ENCODE peak calls at places on chromosomes 16 and 17, in four cellular contexts. Q is choroid plexus epithelial cell, M is B cell, Z is uterus. Y is an unnamed sample.

GRCh38 chr17:29682054-29682453 is 59.3 kb upstream of the CORO6 start:
- DNase-seq in M (peak; percentile 58), Z (no peak), Q (peak; percentile 43), Y (no peak)

GRCh38 chr16:3578610-3579551 is 1.7 kb upstream of the NLRC3 start:
- DNase-seq in Q (no peak), Z (no peak), M (peak; percentile 57), Y (no peak)

GRCh38 chr16:67260426-67261063 is 11.8 kb downstream of the SLC9A5 start:
- DNase-seq in Z (no peak), Q (peak; percentile 79), M (peak; percentile 41), Y (peak; percentile 28)

GRCh38 chr16:58127033-58127556 is 2.1 kb downstream of the CFAP20 start:
- DNase-seq in Z (no peak), M (peak; percentile 50), Q (peak; percentile 72), Y (peak; percentile 36)

GRCh38 chr17:68318103-68318991 is 27.1 kb downstream of the ARSG start:
- DNase-seq in Q (peak; percentile 58), M (no peak), Z (no peak), Y (no peak)

GRCh38 chr16:54928421-54929089 is 2.1 kb upstream of the IRX5 start:
- DNase-seq in Q (no peak), Z (peak; percentile 51), M (peak; percentile 52), Y (no peak)

GRCh38 chr16:450800-451512 is 25.5 kb downstream of the RAB11FIP3 start:
- DNase-seq in Q (peak; percentile 51), M (no peak), Z (no peak), Y (no peak)

GRCh38 chr16:65049679-65050078 is 72.2 kb downstream of the CDH11 start:
- DNase-seq in Z (no peak), M (no peak), Q (no peak), Y (no peak)

GRCh38 chr16:22262460-22262859 is 34.7 kb upstream of the POLR3E start:
- DNase-seq in Z (no peak), M (no peak), Q (peak; percentile 28), Y (no peak)

GRCh38 chr17:44222112-44222869 is 2.8 kb upstream of the UBTF start:
- DNase-seq in Z (peak; percentile 81), Q (peak; percentile 73), M (peak; percentile 62), Y (peak; percentile 90)

GRCh38 chr17:10631048-10631700 is 25.9 kb downstream of the MYH3 start:
- DNase-seq in Q (peak; percentile 56), M (peak; percentile 48), Z (no peak), Y (no peak)

GRCh38 chr17:47254403-47254943 is 846 bp downstream of the ITGB3 start:
- DNase-seq in Q (no peak), M (no peak), Z (no peak), Y (no peak)

GRCh38 chr17:64406321-64407200 is 15.9 kb upstream of the PECAM1 start:
- DNase-seq in Z (no peak), M (peak; percentile 38), Q (peak; percentile 28), Y (peak; percentile 47)

GRCh38 chr16:57357330-57358151 is 1.0 kb upstream of the CCL22 start:
- DNase-seq in Z (no peak), Q (no peak), M (no peak), Y (no peak)

GRCh38 chr17:15411556-15412198 is 55.7 kb downstream of the CDRT4 start:
- DNase-seq in M (no peak), Z (peak; percentile 53), Q (no peak), Y (no peak)

GRCh38 chr16:51881731-51882130 is 665.2 kb downstream of the TOX3 start:
- DNase-seq in Q (peak; percentile 83), Z (no peak), M (no peak), Y (no peak)

GRCh38 chr16:88772871-88773811 is 11.9 kb downstream of the PIEZO1 start:
- DNase-seq in M (no peak), Q (peak; percentile 94), Z (peak; percentile 69), Y (no peak)

GRCh38 chr17:48472485-48473281 is 42.7 kb upstream of the SKAP1 start:
- DNase-seq in Q (peak; percentile 40), M (no peak), Z (no peak), Y (no peak)

GRCh38 chr17:55889271-55889670 is 138.4 kb downstream of the PCTP start:
- DNase-seq in Q (no peak), M (no peak), Z (no peak), Y (no peak)

GRCh38 chr16:85613609-85614337 is 651 bp downstream of the GSE1 start:
- DNase-seq in M (peak; percentile 61), Z (peak; percentile 58), Q (no peak), Y (peak; percentile 49)

GRCh38 chr17:15498107-15498506 is 30.7 kb upstream of the CDRT4 start:
- DNase-seq in Q (peak; percentile 39), M (no peak), Z (no peak), Y (no peak)

GRCh38 chr17:1110524-1110843 is 69.3 kb downstream of the ABR start:
- DNase-seq in Q (no peak), M (no peak), Z (no peak), Y (no peak)

GRCh38 chr17:64003526-64004121 is 5.5 kb downstream of the PRR29 start:
- DNase-seq in Q (no peak), Z (no peak), M (no peak), Y (no peak)

GRCh38 chr16:5615868-5616642 is 518.5 kb upstream of the EEF2KMT start:
- DNase-seq in Z (no peak), Q (no peak), M (peak; percentile 12), Y (peak; percentile 64)

GRCh38 chr16:67884684-67885083 is at the start of gene NRN1L:
- DNase-seq in Q (peak; percentile 95), Z (peak; percentile 93), M (no peak), Y (peak; percentile 31)

GRCh38 chr16:90031931-90032663 is 12.8 kb upstream of the DBNDD1 start:
- DNase-seq in Z (no peak), Q (peak; percentile 43), M (no peak), Y (no peak)
- TF ChIP-seq CTCF in Z (no peak), Q (no peak), M (no peak), Y (no peak)

DNA sequence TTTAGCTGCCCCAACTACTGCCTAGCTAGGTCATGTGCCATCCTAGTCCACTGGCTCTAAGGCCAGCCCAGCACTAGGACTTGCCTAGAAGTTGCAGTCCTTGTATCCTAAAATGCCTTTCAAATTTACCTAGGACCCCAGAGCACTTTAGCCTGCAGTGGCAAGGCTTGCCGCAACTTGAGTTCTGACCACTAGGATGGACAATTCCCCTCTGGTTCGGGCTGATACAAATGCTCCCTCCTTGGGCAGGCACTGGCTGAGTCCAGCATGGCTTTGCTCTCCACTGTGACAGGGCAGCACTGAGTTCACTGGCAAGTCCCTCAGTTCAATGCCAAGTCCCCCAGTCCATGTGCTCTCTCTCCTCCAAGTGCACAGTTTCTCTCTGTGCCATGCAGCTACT is 9.9 kb upstream of the TMEM219 start:
- DNase-seq in Z (no peak), Q (no peak), M (no peak), Y (no peak)
- TF ChIP-seq CTCF in Z (no peak), Q (peak; percentile 8), M (no peak), Y (no peak)

DNA sequence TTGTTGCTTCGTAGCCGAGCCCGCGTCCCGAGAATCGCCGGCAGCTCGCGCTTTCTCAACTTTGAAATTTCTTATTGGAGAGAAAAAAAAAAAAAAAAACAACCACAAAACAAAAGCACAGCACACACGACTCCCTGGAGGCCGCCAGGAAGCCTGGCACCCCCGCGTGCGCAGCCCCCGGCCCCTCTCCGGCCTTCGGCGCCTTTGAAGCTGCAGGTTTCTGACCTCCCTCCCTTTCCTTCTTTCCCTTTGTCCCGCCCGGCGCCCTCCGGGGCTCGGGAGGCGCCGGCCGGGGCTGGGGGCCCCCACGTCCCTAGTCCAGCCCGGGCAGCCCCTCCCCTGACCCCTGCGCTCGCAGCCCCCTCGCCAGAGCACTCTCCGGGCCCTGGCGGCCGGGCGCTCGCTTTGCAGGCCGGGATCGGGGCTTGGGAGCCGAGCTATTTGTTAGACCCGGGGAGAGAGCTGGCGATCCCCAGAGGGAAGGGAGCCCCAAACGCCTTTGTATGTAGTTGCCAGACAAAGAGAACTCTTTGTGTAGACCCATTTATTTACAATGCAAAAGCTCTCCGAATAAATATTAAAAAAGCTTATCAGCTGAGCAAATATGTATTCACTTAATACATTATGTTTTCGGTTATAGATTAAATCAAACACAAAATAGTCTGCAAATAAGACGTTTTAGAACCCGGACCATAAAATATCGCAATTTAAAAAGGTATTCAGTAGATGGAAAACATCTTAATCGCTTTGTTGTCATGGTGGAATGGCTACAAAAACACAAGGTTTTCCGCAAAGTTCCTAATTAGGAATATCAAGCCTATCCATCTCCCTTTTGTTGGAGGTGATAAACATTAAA is 2.3 kb downstream of the BAHCC1 start:
- DNase-seq in Z (no peak), M (peak; percentile 53), Q (peak; percentile 67), Y (no peak)
- TF ChIP-seq CTCF in Z (no peak), M (no peak), Q (peak; percentile 23), Y (peak; percentile 39)

GRCh38 chr17:75614556-75615270 is 18.5 kb upstream of the SMIM5 start:
- DNase-seq in Q (no peak), M (no peak), Z (no peak), Y (no peak)
- TF ChIP-seq CTCF in Q (no peak), M (no peak), Z (no peak), Y (no peak)